ENCODE peak calls at places on chromosomes 11 and 22, in four cellular contexts. One of them, this sample, is unnamed. For H3K4me1, the result is how much of the 10 kb centered on the place peaks cover.

GRCh38 chr11:116415095-116415494 is 357.7 kb downstream of the BUD13 start:
- DNase-seq in Peyer's patch: no peak
- DNase-seq in H1: no peak
- DNase-seq in ovary: no peak
- DNase-seq in this sample: no peak

GRCh38 chr11:119729581-119730346 is 764 bp upstream of the NECTIN1 start:
- DNase-seq in H1: peak
- DNase-seq in ovary: peak
- DNase-seq in Peyer's patch: peak
- DNase-seq in this sample: peak

GRCh38 chr11:80007616-80008015 is 566.8 kb upstream of the TENM4 start:
- DNase-seq in H1: no peak
- DNase-seq in ovary: no peak
- DNase-seq in Peyer's patch: no peak
- DNase-seq in this sample: no peak

GRCh38 chr11:91160661-91161060 is 937.8 kb upstream of the CHORDC1 start:
- DNase-seq in Peyer's patch: no peak
- DNase-seq in H1: no peak
- DNase-seq in ovary: no peak
- DNase-seq in this sample: no peak

GRCh38 chr11:1129143-1129665 is 28.5 kb upstream of the MUC5AC start:
- DNase-seq in ovary: no peak
- DNase-seq in H1: no peak
- DNase-seq in Peyer's patch: no peak
- DNase-seq in this sample: no peak

GRCh38 chr22:26529345-26529744 is 17.1 kb upstream of the TFIP11 start:
- DNase-seq in Peyer's patch: no peak
- DNase-seq in H1: no peak
- DNase-seq in ovary: no peak
- DNase-seq in this sample: peak

GRCh38 chr11:14376920-14377319 is 17.9 kb upstream of the RRAS2 start:
- DNase-seq in H1: no peak
- DNase-seq in ovary: no peak
- DNase-seq in Peyer's patch: no peak
- DNase-seq in this sample: no peak

GRCh38 chr11:44348721-44349120 is 38.8 kb upstream of the ALX4 start:
- DNase-seq in H1: no peak
- DNase-seq in Peyer's patch: no peak
- DNase-seq in ovary: no peak
- DNase-seq in this sample: no peak

GRCh38 chr22:36097880-36098279 is 62.7 kb downstream of the APOL3 start:
- DNase-seq in ovary: no peak
- DNase-seq in H1: no peak
- DNase-seq in Peyer's patch: no peak
- DNase-seq in this sample: no peak

GRCh38 chr22:17748555-17749353 is 25.5 kb downstream of the BID start:
- DNase-seq in ovary: no peak
- DNase-seq in H1: peak
- DNase-seq in Peyer's patch: no peak
- DNase-seq in this sample: no peak

GRCh38 chr11:1714908-1715885 is 18.2 kb downstream of the KRTAP5-6 start:
- DNase-seq in H1: no peak
- DNase-seq in ovary: no peak
- DNase-seq in Peyer's patch: peak
- DNase-seq in this sample: no peak

GRCh38 chr11:119888119-119888518 is 159.1 kb upstream of the NECTIN1 start:
- DNase-seq in H1: no peak
- DNase-seq in ovary: no peak
- DNase-seq in Peyer's patch: no peak
- DNase-seq in this sample: no peak

GRCh38 chr22:38824587-38824986 is 19.2 kb downstream of the NPTXR start:
- DNase-seq in ovary: peak
- DNase-seq in Peyer's patch: no peak
- DNase-seq in H1: peak
- DNase-seq in this sample: peak

GRCh38 chr11:67287355-67288197 is 1.5 kb upstream of the ANKRD13D start:
- DNase-seq in ovary: no peak
- DNase-seq in Peyer's patch: no peak
- DNase-seq in H1: no peak
- DNase-seq in this sample: no peak

DNA sequence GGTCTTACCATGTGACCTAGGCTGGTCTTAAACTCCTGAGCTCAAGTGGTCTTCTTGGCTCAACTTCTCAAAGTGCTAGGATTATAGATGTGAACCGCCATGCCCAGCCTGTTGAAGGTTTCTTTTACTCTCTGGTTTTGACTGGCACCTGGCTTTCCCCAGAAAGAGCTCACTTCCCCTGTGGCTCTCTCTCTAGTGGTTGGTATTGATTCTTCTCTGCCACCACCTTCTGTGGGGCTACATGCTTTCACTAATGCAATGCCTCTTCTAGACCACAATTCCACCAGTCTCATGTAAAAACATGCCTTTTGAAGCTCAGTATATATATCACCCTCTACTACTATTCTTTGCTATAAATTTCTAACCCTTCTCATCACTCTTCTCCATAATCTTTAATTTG is 67.2 kb downstream of the CCDC83 start:
- DNase-seq in ovary: no peak
- DNase-seq in Peyer's patch: no peak
- DNase-seq in H1: no peak
- DNase-seq in this sample: no peak
- TF ChIP-seq POLR2A in ovary: no peak
- TF ChIP-seq POLR2A in Peyer's patch: no peak
- TF ChIP-seq POLR2A in H1: no peak
- TF ChIP-seq POLR2A in this sample: no peak

GRCh38 chr22:24483966-24484545 is 11.1 kb upstream of the UPB1 start:
- DNase-seq in ovary: no peak
- DNase-seq in H1: no peak
- DNase-seq in Peyer's patch: no peak
- DNase-seq in this sample: no peak

GRCh38 chr22:24482998-24483397 is 12.1 kb upstream of the UPB1 start:
- DNase-seq in Peyer's patch: no peak
- DNase-seq in ovary: no peak
- DNase-seq in H1: no peak
- DNase-seq in this sample: no peak

GRCh38 chr22:24481641-24482040 is 13.5 kb upstream of the UPB1 start:
- DNase-seq in Peyer's patch: no peak
- DNase-seq in H1: no peak
- DNase-seq in ovary: no peak
- DNase-seq in this sample: no peak

GRCh38 chr22:24485170-24485569 is 10.0 kb upstream of the UPB1 start:
- DNase-seq in ovary: no peak
- DNase-seq in H1: no peak
- DNase-seq in Peyer's patch: no peak
- DNase-seq in this sample: no peak

DNA sequence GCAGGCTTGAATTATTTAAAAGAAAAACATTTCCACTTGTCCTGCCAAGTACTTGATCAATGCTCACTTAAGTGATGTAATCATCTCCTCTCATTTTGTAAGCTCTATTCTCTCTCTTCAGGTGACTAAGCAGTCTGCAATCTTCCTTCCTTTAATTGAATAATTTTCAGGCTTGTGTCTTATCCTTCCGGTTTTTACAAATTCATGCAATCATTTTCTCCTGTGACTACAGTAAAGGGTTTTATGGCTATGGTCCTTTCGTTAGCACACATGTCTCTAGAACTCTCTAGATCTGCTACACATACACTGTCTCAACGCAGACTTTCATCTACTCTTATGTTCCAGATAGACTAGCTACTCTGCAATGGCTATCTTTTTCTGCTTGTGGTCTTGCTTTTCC is 12.5 kb upstream of the UPB1 start:
- DNase-seq in ovary: no peak
- DNase-seq in Peyer's patch: no peak
- DNase-seq in H1: no peak
- DNase-seq in this sample: no peak
- H3K4me1 ChIP-seq in ovary: under half
- H3K4me1 ChIP-seq in Peyer's patch: under half
- H3K4me1 ChIP-seq in H1: under half
- H3K4me1 ChIP-seq in this sample: under half

GRCh38 chr11:62646825-62647608 is 604 bp upstream of the GANAB start:
- DNase-seq in Peyer's patch: no peak
- DNase-seq in ovary: no peak
- DNase-seq in H1: no peak
- DNase-seq in this sample: peak
- TF ChIP-seq POLR2A in Peyer's patch: no peak
- TF ChIP-seq POLR2A in ovary: no peak
- TF ChIP-seq POLR2A in H1: no peak
- TF ChIP-seq POLR2A in this sample: no peak

DNA sequence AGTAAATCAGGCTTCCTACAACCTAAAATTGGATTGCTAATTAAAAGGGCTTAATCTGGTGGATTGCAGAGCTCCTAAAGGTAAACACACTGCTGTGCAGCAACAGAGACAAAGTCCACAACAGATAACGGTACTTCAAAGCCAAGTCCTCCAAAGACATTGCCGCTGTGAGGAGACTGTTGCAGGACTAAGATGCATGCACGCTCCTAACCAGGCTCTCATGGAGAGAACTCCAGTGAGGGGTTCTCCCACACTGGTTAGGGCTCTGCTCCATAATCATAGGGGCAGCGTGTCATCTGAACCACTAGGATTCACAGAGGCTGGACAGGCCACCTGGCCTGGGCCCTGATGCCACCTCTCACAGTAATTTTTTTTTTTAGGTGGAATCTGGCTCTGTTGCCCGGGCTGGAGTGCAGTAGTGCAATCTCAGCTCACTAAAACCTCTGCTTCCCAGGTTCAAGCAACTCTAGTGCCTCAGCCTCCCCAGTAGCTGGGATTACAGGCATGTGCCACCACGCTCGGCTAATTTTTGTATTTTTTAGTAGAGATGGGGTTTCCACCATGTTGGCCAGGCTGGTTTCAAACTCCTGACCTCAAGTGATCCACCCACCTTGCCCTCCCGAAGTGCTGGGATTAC is 56.9 kb upstream of the ARFGAP3 start:
- DNase-seq in ovary: no peak
- DNase-seq in H1: no peak
- DNase-seq in Peyer's patch: no peak
- DNase-seq in this sample: no peak
- H3K4me1 ChIP-seq in ovary: under half
- H3K4me1 ChIP-seq in H1: under half
- H3K4me1 ChIP-seq in Peyer's patch: under half
- H3K4me1 ChIP-seq in this sample: under half

DNA sequence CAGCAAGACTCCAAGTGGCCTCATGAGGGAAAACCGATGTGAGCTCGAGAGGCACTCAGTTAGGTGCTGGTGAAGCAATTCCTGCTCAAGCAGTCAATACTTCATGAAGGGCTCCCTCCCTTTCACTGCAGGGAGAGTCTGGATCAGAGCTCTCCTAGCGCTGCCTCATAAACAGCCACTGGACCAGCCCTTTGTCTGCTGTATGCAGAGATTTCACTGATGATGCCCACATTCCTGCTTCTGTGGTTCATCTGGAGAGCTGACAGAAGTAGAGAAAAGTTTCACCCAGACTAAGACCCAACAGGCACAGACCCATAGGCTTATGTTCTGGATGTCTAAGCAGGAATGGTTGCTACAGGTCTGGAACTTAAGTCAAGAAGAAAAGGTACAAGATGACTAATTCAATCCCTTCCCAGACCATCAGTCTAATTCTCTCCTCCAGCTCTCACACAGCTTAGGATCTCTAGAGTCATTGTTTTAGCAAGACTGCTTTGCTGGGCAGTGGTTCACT is 4.0 kb downstream of the UCP2 start:
- DNase-seq in ovary: no peak
- DNase-seq in H1: no peak
- DNase-seq in Peyer's patch: no peak
- DNase-seq in this sample: no peak
- TF ChIP-seq POLR2A in ovary: no peak
- TF ChIP-seq POLR2A in H1: no peak
- TF ChIP-seq POLR2A in Peyer's patch: no peak
- TF ChIP-seq POLR2A in this sample: no peak

DNA sequence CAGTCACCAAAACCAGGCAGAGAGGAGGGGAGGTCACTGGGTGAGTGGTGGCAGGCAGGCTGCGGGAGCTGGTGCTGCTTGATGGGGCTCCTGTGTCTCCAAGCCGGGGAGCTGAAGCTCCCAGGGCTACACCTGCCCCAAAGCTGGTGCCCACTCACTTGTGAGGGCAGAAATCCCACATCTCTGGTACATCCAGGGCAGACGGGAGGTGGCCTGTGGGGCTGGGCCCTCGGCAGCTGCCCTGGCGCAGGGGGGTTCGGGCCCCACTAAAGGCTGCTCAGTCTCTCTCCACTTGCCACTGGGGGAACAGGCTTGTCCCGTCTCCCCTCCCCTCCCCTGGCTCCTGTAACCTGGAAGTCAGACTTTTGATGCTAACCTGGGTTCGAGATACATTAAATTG is 55.6 kb upstream of the PPARA start:
- DNase-seq in H1: no peak
- DNase-seq in ovary: no peak
- DNase-seq in Peyer's patch: no peak
- DNase-seq in this sample: no peak
- H3K4me1 ChIP-seq in H1: under half
- H3K4me1 ChIP-seq in ovary: half or more
- H3K4me1 ChIP-seq in Peyer's patch: half or more
- H3K4me1 ChIP-seq in this sample: under half

DNA sequence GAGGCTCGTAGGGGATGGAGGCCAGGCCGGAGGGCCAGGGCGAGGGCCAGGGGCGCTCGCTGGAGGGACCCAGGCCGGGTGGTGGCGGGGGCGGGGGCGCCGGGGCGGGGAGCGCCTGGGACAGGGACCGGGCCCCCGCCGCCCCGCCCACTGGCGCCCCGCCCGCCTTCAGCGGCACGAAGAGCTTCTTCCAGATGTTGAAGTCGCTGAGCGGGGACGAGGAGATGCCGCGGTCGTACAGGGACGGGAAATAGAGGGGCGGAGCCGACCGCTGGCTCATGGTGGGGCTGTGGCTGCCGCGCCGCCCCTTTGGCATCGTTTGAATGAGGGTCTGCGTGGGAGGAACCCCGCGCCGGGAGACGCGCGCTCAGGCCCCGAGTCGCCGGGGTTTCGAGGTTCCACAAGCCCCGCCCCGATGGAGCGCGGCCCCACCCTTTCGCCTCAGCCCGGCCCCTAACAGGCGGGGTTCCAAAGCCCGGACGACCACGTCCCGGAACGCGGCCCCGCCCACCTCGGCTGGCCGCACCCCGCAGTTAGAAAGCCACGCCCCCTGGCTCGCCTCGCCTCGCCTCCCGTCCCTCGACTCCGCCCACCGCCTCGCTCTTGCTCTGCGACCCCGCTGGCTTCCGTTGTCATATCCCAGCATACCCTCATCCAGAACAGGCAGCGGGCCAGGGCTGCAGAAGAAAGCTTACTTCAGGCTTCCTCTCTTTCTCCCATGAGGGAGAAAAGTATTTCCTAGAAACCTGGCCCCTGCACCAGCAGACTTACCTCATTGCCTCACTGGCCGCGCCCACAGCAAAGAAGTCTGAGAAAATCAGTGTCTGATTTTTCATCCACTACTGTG is at the start of gene C11orf91:
- DNase-seq in H1: peak
- DNase-seq in ovary: peak
- DNase-seq in Peyer's patch: peak
- DNase-seq in this sample: peak
- TF ChIP-seq POLR2A in H1: peak
- TF ChIP-seq POLR2A in ovary: peak
- TF ChIP-seq POLR2A in Peyer's patch: no peak
- TF ChIP-seq POLR2A in this sample: peak